ENCODE peak calls at places on chromosomes 3 and 15, in ten cellular contexts. E, V, B, T, Q, G, H, W, U and R are unnamed samples. For H3K4me1 and H3K27me3, the result is how much of the 10 kb centered on the place peaks cover.

GRCh38 chr3:74824366-74824765 is 209.9 kb upstream of the CNTN3 start:
- DNase-seq in E (no peak), V (no peak), B (no peak), T (no peak), Q (no peak), G (no peak), H (no peak), W (no peak), U (no peak), R (no peak)

GRCh38 chr3:71226565-71227281 is 356.8 kb downstream of the FOXP1 start:
- DNase-seq in E (peak), V (no peak), B (peak), T (peak), Q (peak), G (peak), H (peak), W (no peak), U (no peak), R (no peak)

GRCh38 chr3:87810427-87810826 is 248.4 kb downstream of the CGGBP1 start:
- DNase-seq in E (no peak), V (no peak), B (no peak), T (no peak), Q (peak), G (no peak), H (peak), W (no peak), U (no peak), R (no peak)

GRCh38 chr15:47717036-47717611 is at the start of gene SEMA6D:
- DNase-seq in E (peak), V (peak), B (no peak), T (peak), Q (peak), G (no peak), H (peak), W (peak), U (peak), R (peak)

GRCh38 chr3:70358978-70359580 is 46.6 kb upstream of the MDFIC2 start:
- DNase-seq in E (no peak), V (peak), B (no peak), T (no peak), Q (peak), G (no peak), H (peak), W (no peak), U (peak), R (peak)

GRCh38 chr3:126952983-126953660 is 29.8 kb upstream of the PLXNA1 start:
- DNase-seq in E (no peak), V (no peak), B (no peak), T (no peak), Q (no peak), G (no peak), H (no peak), W (no peak), U (no peak), R (no peak)

GRCh38 chr15:55016225-55016624 is 180.5 kb downstream of the RSL24D1 start:
- DNase-seq in E (no peak), V (no peak), B (no peak), T (no peak), Q (no peak), G (no peak), H (no peak), W (no peak), U (no peak), R (no peak)

GRCh38 chr3:74621581-74621980 is 7.1 kb upstream of the CNTN3 start:
- DNase-seq in E (no peak), V (no peak), B (no peak), T (no peak), Q (no peak), G (no peak), H (peak), W (no peak), U (no peak), R (no peak)

GRCh38 chr3:14199641-14200040 is 21.0 kb downstream of the LSM3 start:
- DNase-seq in E (no peak), V (no peak), B (no peak), T (no peak), Q (no peak), G (no peak), H (no peak), W (no peak), U (no peak), R (no peak)

GRCh38 chr3:98073486-98073885 is 13.5 kb upstream of the OR5AC2 start:
- DNase-seq in E (no peak), V (no peak), B (no peak), T (no peak), Q (no peak), G (no peak), H (no peak), W (no peak), U (no peak), R (no peak)

DNA sequence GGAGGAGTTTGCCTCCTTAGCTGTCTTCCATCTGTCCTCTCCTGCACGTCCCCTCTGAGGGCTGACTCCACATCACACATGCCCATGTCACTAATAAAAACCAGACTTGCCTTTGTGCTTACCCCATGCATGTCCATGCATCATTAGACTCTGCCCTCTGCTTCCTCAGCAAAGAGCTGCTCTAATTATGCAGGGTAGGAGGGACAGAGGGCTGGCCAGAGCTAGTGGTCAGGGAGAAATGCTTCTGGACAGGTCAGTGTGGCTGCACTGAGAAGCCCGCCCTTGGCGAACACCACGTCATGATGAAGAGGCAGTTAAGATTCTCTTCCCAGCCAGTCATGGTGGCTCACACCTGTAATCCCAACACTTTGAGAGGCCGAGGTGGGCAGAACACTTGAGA is 8.9 kb downstream of the CA12 start:
- DNase-seq in E (no peak), V (no peak), B (no peak), T (no peak), Q (peak), G (no peak), H (peak), W (no peak), U (no peak), R (no peak)
- H3K4me3 ChIP-seq in E (no peak), V (no peak), B (no peak), T (no peak), Q (peak), G (no peak), H (no peak), W (no peak), U (no peak), R (no peak)

DNA sequence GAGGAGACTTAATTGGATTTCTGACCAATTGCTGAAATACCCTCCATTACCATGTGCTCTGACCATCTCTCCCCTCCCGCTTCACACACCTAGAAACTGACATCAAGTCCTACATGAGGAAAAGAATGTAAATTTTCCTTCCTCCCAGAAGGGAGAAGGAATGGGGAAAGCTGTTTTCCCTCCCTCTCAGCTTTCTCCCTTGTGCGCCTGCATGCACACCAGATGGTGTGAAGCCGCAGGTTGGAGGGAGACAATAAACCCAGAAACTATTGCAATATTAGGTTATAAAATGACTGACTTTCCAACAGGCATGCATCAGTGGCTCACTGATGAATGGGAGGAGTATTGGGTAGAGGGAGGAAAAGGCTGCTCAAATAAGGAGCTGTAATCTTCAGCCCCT is 50.9 kb downstream of the MB21D2 start:
- DNase-seq in E (no peak), V (no peak), B (no peak), T (no peak), Q (no peak), G (no peak), H (no peak), W (no peak), U (no peak), R (no peak)
- H3K4me1 ChIP-seq in E (under half), V (under half), B (under half), T (under half), Q (under half), G (under half), H (under half), W (under half), U (under half), R (under half)

GRCh38 chr15:45387379-45388007 is 9.1 kb upstream of the GATM start:
- DNase-seq in E (no peak), V (no peak), B (no peak), T (no peak), Q (no peak), G (no peak), H (no peak), W (no peak), U (peak), R (no peak)
- H3K27me3 ChIP-seq in E (under half), V (under half), B (under half), T (under half), Q (under half), G (under half), H (under half), W (under half), U (under half), R (under half)

DNA sequence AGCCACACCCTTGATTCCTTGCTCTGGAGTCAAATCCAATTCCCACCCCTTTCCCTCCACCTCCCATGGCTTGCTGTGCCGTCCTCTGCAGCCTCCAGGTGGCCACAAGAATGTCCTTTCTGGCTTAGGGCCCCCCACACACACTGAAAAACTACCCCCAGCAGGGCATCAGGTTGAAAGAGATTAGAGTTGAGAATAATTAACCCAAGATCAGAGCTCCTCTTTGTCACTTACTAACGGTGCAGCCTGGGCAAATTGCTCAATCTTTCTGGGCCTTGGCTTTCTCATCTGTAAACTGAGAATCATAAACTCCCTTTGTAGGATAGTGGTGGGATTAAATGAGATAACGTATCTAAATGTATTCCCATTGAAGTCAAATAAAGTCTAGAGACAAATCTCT is 78.5 kb downstream of the MRPL46 start:
- DNase-seq in E (no peak), V (no peak), B (no peak), T (no peak), Q (no peak), G (no peak), H (no peak), W (no peak), U (peak), R (no peak)
- H3K4me3 ChIP-seq in E (no peak), V (no peak), B (no peak), T (no peak), Q (no peak), G (no peak), H (no peak), W (no peak), U (no peak), R (no peak)

GRCh38 chr3:141981084-141981483 is 104.6 kb downstream of the ATP1B3 start:
- DNase-seq in E (no peak), V (no peak), B (no peak), T (no peak), Q (no peak), G (no peak), H (no peak), W (no peak), U (no peak), R (no peak)
- H3K4me1 ChIP-seq in E (under half), V (under half), B (under half), T (under half), Q (under half), G (under half), H (under half), W (under half), U (under half), R (under half)

DNA sequence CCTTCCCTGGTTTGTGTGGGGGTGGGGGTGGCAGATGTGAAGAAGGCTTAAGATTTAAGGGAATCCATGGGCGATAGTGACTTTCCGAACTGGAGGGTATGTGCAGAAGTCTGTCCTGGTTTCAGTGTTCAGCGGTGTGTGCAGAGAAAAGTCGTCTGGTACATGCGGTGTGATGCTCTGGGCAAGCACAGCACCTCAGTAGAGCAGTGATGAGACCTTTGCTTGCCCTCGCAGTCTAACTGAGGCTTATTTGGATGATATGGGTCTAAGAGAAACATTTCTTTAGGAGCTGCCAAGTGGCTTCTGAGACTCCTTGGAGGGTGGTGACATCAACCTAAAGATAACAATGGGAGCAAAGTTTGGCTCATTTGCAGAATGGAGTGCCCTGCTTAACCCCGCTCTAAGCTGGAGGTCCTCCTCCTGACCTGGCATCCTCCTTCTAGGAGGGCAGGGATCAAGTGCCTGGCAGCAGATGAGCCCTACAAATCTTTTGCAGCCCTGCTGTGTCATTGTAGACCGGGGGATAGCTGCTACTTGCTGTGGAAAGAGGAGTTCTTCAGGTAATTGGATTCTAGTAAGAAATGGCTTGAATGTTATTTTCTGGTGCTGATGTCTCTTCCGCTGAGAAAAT is 228.1 kb upstream of the AZI2 start:
- DNase-seq in E (no peak), V (no peak), B (no peak), T (no peak), Q (no peak), G (no peak), H (no peak), W (no peak), U (no peak), R (no peak)
- H3K27me3 ChIP-seq in E (under half), V (under half), B (under half), T (under half), Q (under half), G (under half), H (under half), W (under half), U (under half), R (under half)

GRCh38 chr3:17399586-17399985 is 342.8 kb downstream of the TBC1D5 start:
- DNase-seq in E (no peak), V (no peak), B (no peak), T (no peak), Q (no peak), G (no peak), H (no peak), W (no peak), U (no peak), R (no peak)
- H3K4me3 ChIP-seq in E (no peak), V (no peak), B (no peak), T (no peak), Q (no peak), G (no peak), H (no peak), W (no peak), U (no peak), R (no peak)

DNA sequence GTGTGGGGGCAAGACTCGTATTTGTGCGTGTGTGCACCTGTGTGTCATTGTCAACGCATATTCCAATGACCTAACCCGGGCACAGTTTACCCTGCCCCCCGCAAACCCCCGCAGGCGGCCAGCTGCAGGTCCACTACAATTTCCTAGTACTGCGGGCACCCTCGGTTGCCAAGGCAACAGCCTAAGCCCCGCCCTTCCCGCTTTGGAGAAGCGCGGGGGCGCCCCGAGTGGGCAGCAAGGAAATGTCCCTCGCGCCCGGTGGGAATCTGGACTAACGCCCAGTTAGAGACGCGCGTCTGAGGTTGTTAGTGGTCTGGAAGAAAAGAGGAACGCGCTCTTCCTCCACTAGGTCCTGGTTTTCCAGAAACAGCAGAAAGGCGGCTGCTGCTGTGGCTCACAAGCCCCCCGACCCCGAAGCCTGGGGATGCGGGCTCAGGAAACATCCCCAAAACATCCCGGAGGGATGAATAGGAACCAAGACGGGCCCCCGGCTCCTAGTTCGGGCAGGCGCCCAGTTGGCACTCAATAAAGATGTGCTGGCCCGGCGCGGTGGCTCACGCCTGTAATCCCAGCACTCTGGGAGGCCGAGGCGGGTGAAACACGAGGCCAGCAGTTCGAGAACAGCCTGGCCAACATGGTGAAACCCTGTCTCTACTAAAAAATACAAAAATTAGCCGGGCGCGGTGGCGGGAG is 1.1 kb downstream of the ABHD14A start:
- DNase-seq in E (peak), V (no peak), B (peak), T (peak), Q (peak), G (peak), H (peak), W (peak), U (peak), R (peak)
- H3K4me1 ChIP-seq in E (under half), V (under half), B (under half), T (under half), Q (under half), G (under half), H (under half), W (under half), U (under half), R (under half)